ENCODE peak calls at places on chromosome 12, in ten cellular contexts. One of them, this sample, is unnamed.

GRCh38 chr12:28017873-28018255 is 45.3 kb upstream of the PTHLH start:
- DNase-seq in dorsolateral prefrontal cortex: no peak
- DNase-seq in activated CD4-positive, alpha-beta T cell treated with anti-CD3 and anti-CD28 coated beads for 4 hours: no peak
- DNase-seq in endodermal cell: no peak
- DNase-seq in H1: no peak
- DNase-seq in neural crest cell: no peak
- DNase-seq in gastrocnemius medialis: no peak
- DNase-seq in activated T-cell treated with anti-CD3 and anti-CD28 coated beads for 1 hour: no peak
- DNase-seq in mammary epithelial cell: peak
- DNase-seq in AG08395: no peak
- DNase-seq in this sample: no peak

GRCh38 chr12:104998423-104999346 is 12.6 kb downstream of the NOPCHAP1 start:
- DNase-seq in endodermal cell: no peak
- DNase-seq in activated CD4-positive, alpha-beta T cell treated with anti-CD3 and anti-CD28 coated beads for 4 hours: no peak
- DNase-seq in neural crest cell: no peak
- DNase-seq in H1: no peak
- DNase-seq in mammary epithelial cell: no peak
- DNase-seq in AG08395: no peak
- DNase-seq in activated T-cell treated with anti-CD3 and anti-CD28 coated beads for 1 hour: no peak
- DNase-seq in gastrocnemius medialis: no peak
- DNase-seq in dorsolateral prefrontal cortex: no peak
- DNase-seq in this sample: no peak

GRCh38 chr12:24222968-24223367 is 273.5 kb upstream of the SOX5 start:
- DNase-seq in activated CD4-positive, alpha-beta T cell treated with anti-CD3 and anti-CD28 coated beads for 4 hours: no peak
- DNase-seq in AG08395: no peak
- DNase-seq in dorsolateral prefrontal cortex: no peak
- DNase-seq in endodermal cell: no peak
- DNase-seq in neural crest cell: no peak
- DNase-seq in activated T-cell treated with anti-CD3 and anti-CD28 coated beads for 1 hour: no peak
- DNase-seq in gastrocnemius medialis: no peak
- DNase-seq in mammary epithelial cell: peak
- DNase-seq in H1: no peak
- DNase-seq in this sample: no peak

GRCh38 chr12:76020731-76021672 is 10.6 kb downstream of the PHLDA1 start:
- DNase-seq in mammary epithelial cell: peak
- DNase-seq in activated T-cell treated with anti-CD3 and anti-CD28 coated beads for 1 hour: no peak
- DNase-seq in endodermal cell: no peak
- DNase-seq in AG08395: peak
- DNase-seq in dorsolateral prefrontal cortex: no peak
- DNase-seq in gastrocnemius medialis: no peak
- DNase-seq in neural crest cell: no peak
- DNase-seq in H1: no peak
- DNase-seq in activated CD4-positive, alpha-beta T cell treated with anti-CD3 and anti-CD28 coated beads for 4 hours: peak
- DNase-seq in this sample: no peak

GRCh38 chr12:113422030-113422900 is at the start of gene SDSL:
- DNase-seq in mammary epithelial cell: peak
- DNase-seq in H1: peak
- DNase-seq in neural crest cell: peak
- DNase-seq in activated T-cell treated with anti-CD3 and anti-CD28 coated beads for 1 hour: no peak
- DNase-seq in endodermal cell: peak
- DNase-seq in AG08395: peak
- DNase-seq in gastrocnemius medialis: peak
- DNase-seq in activated CD4-positive, alpha-beta T cell treated with anti-CD3 and anti-CD28 coated beads for 4 hours: no peak
- DNase-seq in dorsolateral prefrontal cortex: peak
- DNase-seq in this sample: peak

GRCh38 chr12:89475203-89475990 is 49.2 kb downstream of the GALNT4 start:
- DNase-seq in activated T-cell treated with anti-CD3 and anti-CD28 coated beads for 1 hour: no peak
- DNase-seq in gastrocnemius medialis: no peak
- DNase-seq in endodermal cell: no peak
- DNase-seq in neural crest cell: no peak
- DNase-seq in activated CD4-positive, alpha-beta T cell treated with anti-CD3 and anti-CD28 coated beads for 4 hours: no peak
- DNase-seq in dorsolateral prefrontal cortex: no peak
- DNase-seq in H1: no peak
- DNase-seq in mammary epithelial cell: no peak
- DNase-seq in AG08395: no peak
- DNase-seq in this sample: no peak

GRCh38 chr12:114688256-114688845 is 4.4 kb upstream of the TBX3 start:
- DNase-seq in mammary epithelial cell: no peak
- DNase-seq in dorsolateral prefrontal cortex: no peak
- DNase-seq in gastrocnemius medialis: no peak
- DNase-seq in endodermal cell: peak
- DNase-seq in activated T-cell treated with anti-CD3 and anti-CD28 coated beads for 1 hour: no peak
- DNase-seq in AG08395: no peak
- DNase-seq in H1: no peak
- DNase-seq in neural crest cell: no peak
- DNase-seq in activated CD4-positive, alpha-beta T cell treated with anti-CD3 and anti-CD28 coated beads for 4 hours: no peak
- DNase-seq in this sample: no peak

GRCh38 chr12:56565510-56566101 is 44.0 kb downstream of the RBMS2 start:
- DNase-seq in AG08395: peak
- DNase-seq in H1: no peak
- DNase-seq in endodermal cell: peak
- DNase-seq in gastrocnemius medialis: peak
- DNase-seq in dorsolateral prefrontal cortex: no peak
- DNase-seq in activated T-cell treated with anti-CD3 and anti-CD28 coated beads for 1 hour: peak
- DNase-seq in mammary epithelial cell: no peak
- DNase-seq in neural crest cell: no peak
- DNase-seq in activated CD4-positive, alpha-beta T cell treated with anti-CD3 and anti-CD28 coated beads for 4 hours: peak
- DNase-seq in this sample: peak

GRCh38 chr12:69008510-69008909 is 75.5 kb upstream of the CPM start:
- DNase-seq in endodermal cell: no peak
- DNase-seq in gastrocnemius medialis: no peak
- DNase-seq in mammary epithelial cell: peak
- DNase-seq in AG08395: no peak
- DNase-seq in dorsolateral prefrontal cortex: no peak
- DNase-seq in activated CD4-positive, alpha-beta T cell treated with anti-CD3 and anti-CD28 coated beads for 4 hours: no peak
- DNase-seq in neural crest cell: no peak
- DNase-seq in H1: no peak
- DNase-seq in activated T-cell treated with anti-CD3 and anti-CD28 coated beads for 1 hour: no peak
- DNase-seq in this sample: no peak

GRCh38 chr12:50924439-50925341 is 27.7 kb upstream of the HIGD1C start:
- DNase-seq in endodermal cell: peak
- DNase-seq in neural crest cell: peak
- DNase-seq in activated T-cell treated with anti-CD3 and anti-CD28 coated beads for 1 hour: peak
- DNase-seq in gastrocnemius medialis: peak
- DNase-seq in dorsolateral prefrontal cortex: peak
- DNase-seq in AG08395: peak
- DNase-seq in H1: no peak
- DNase-seq in mammary epithelial cell: peak
- DNase-seq in activated CD4-positive, alpha-beta T cell treated with anti-CD3 and anti-CD28 coated beads for 4 hours: no peak
- DNase-seq in this sample: peak

GRCh38 chr12:127810026-127810425 is 456.9 kb upstream of the TMEM132C start:
- DNase-seq in H1: no peak
- DNase-seq in activated CD4-positive, alpha-beta T cell treated with anti-CD3 and anti-CD28 coated beads for 4 hours: no peak
- DNase-seq in dorsolateral prefrontal cortex: no peak
- DNase-seq in endodermal cell: no peak
- DNase-seq in AG08395: peak
- DNase-seq in neural crest cell: no peak
- DNase-seq in gastrocnemius medialis: no peak
- DNase-seq in mammary epithelial cell: no peak
- DNase-seq in activated T-cell treated with anti-CD3 and anti-CD28 coated beads for 1 hour: no peak
- DNase-seq in this sample: no peak

GRCh38 chr12:6201775-6202292 is 1.6 kb downstream of the CD9 start:
- DNase-seq in gastrocnemius medialis: no peak
- DNase-seq in activated CD4-positive, alpha-beta T cell treated with anti-CD3 and anti-CD28 coated beads for 4 hours: no peak
- DNase-seq in H1: no peak
- DNase-seq in activated T-cell treated with anti-CD3 and anti-CD28 coated beads for 1 hour: no peak
- DNase-seq in mammary epithelial cell: no peak
- DNase-seq in neural crest cell: no peak
- DNase-seq in endodermal cell: no peak
- DNase-seq in AG08395: no peak
- DNase-seq in dorsolateral prefrontal cortex: no peak
- DNase-seq in this sample: no peak